ENCODE peak calls at places on chromosome 1, in five cellular contexts. One of them, this sample, is unnamed.

GRCh38 chr1:163035791-163036249 is 33.3 kb upstream of the RGS4 start:
- DNase-seq in fibroblast of mammary gland: peak; percentile 92
- DNase-seq in stimulated activated CD4-positive, alpha-beta T cell treated with anti-CD3 and anti-CD28 coated beads, TNF-alpha, amount 100 ng/mL, for 48 hours: no peak
- DNase-seq in osteoblast: peak; percentile 46
- DNase-seq in D721Med: no peak
- DNase-seq in this sample: peak; percentile 96

GRCh38 chr1:5961601-5962000 is 30.6 kb downstream of the NPHP4 start:
- DNase-seq in fibroblast of mammary gland: no peak
- DNase-seq in stimulated activated CD4-positive, alpha-beta T cell treated with anti-CD3 and anti-CD28 coated beads, TNF-alpha, amount 100 ng/mL, for 48 hours: no peak
- DNase-seq in osteoblast: peak; percentile 61
- DNase-seq in D721Med: no peak
- DNase-seq in this sample: no peak

GRCh38 chr1:20983297-20983889 is 193.3 kb downstream of the EIF4G3 start:
- DNase-seq in fibroblast of mammary gland: no peak
- DNase-seq in stimulated activated CD4-positive, alpha-beta T cell treated with anti-CD3 and anti-CD28 coated beads, TNF-alpha, amount 100 ng/mL, for 48 hours: no peak
- DNase-seq in osteoblast: peak; percentile 48
- DNase-seq in D721Med: no peak
- DNase-seq in this sample: no peak

GRCh38 chr1:31764307-31765040 is at the start of gene ADGRB2:
- DNase-seq in fibroblast of mammary gland: no peak
- DNase-seq in stimulated activated CD4-positive, alpha-beta T cell treated with anti-CD3 and anti-CD28 coated beads, TNF-alpha, amount 100 ng/mL, for 48 hours: no peak
- DNase-seq in osteoblast: peak; percentile 94
- DNase-seq in D721Med: no peak
- DNase-seq in this sample: peak; percentile 53

GRCh38 chr1:9890224-9890731 is 19.8 kb downstream of the CTNNBIP1 start:
- DNase-seq in fibroblast of mammary gland: peak; percentile 93
- DNase-seq in stimulated activated CD4-positive, alpha-beta T cell treated with anti-CD3 and anti-CD28 coated beads, TNF-alpha, amount 100 ng/mL, for 48 hours: no peak
- DNase-seq in osteoblast: peak; percentile 94
- DNase-seq in D721Med: no peak
- DNase-seq in this sample: peak; percentile 95

GRCh38 chr1:234980657-234981396 is 147.8 kb downstream of the TOMM20 start:
- DNase-seq in fibroblast of mammary gland: peak; percentile 98
- DNase-seq in stimulated activated CD4-positive, alpha-beta T cell treated with anti-CD3 and anti-CD28 coated beads, TNF-alpha, amount 100 ng/mL, for 48 hours: peak; percentile 61
- DNase-seq in osteoblast: peak; percentile 94
- DNase-seq in D721Med: no peak
- DNase-seq in this sample: peak; percentile 98

GRCh38 chr1:100860397-100860991 is 34.1 kb downstream of the EXTL2 start:
- DNase-seq in fibroblast of mammary gland: peak; percentile 84
- DNase-seq in stimulated activated CD4-positive, alpha-beta T cell treated with anti-CD3 and anti-CD28 coated beads, TNF-alpha, amount 100 ng/mL, for 48 hours: no peak
- DNase-seq in osteoblast: no peak
- DNase-seq in D721Med: no peak
- DNase-seq in this sample: peak; percentile 64

GRCh38 chr1:236890152-236891056 is 95.3 kb downstream of the MTR start:
- DNase-seq in fibroblast of mammary gland: no peak
- DNase-seq in stimulated activated CD4-positive, alpha-beta T cell treated with anti-CD3 and anti-CD28 coated beads, TNF-alpha, amount 100 ng/mL, for 48 hours: no peak
- DNase-seq in osteoblast: no peak
- DNase-seq in D721Med: no peak
- DNase-seq in this sample: no peak

GRCh38 chr1:206583461-206584264 is 28.6 kb downstream of the EIF2D start:
- DNase-seq in fibroblast of mammary gland: peak; percentile 69
- DNase-seq in stimulated activated CD4-positive, alpha-beta T cell treated with anti-CD3 and anti-CD28 coated beads, TNF-alpha, amount 100 ng/mL, for 48 hours: peak; percentile 79
- DNase-seq in osteoblast: peak; percentile 85
- DNase-seq in D721Med: peak; percentile 78
- DNase-seq in this sample: peak; percentile 81

GRCh38 chr1:169110265-169110664 is 3.8 kb downstream of the ATP1B1 start:
- DNase-seq in fibroblast of mammary gland: no peak
- DNase-seq in stimulated activated CD4-positive, alpha-beta T cell treated with anti-CD3 and anti-CD28 coated beads, TNF-alpha, amount 100 ng/mL, for 48 hours: no peak
- DNase-seq in osteoblast: no peak
- DNase-seq in D721Med: no peak
- DNase-seq in this sample: no peak

GRCh38 chr1:222045816-222046215 is 303.9 kb upstream of the DUSP10 start:
- DNase-seq in fibroblast of mammary gland: peak; percentile 16
- DNase-seq in stimulated activated CD4-positive, alpha-beta T cell treated with anti-CD3 and anti-CD28 coated beads, TNF-alpha, amount 100 ng/mL, for 48 hours: no peak
- DNase-seq in osteoblast: no peak
- DNase-seq in D721Med: no peak
- DNase-seq in this sample: no peak

GRCh38 chr1:9690440-9691107 is 39.0 kb downstream of the PIK3CD start:
- DNase-seq in fibroblast of mammary gland: no peak
- DNase-seq in stimulated activated CD4-positive, alpha-beta T cell treated with anti-CD3 and anti-CD28 coated beads, TNF-alpha, amount 100 ng/mL, for 48 hours: no peak
- DNase-seq in osteoblast: peak; percentile 55
- DNase-seq in D721Med: no peak
- DNase-seq in this sample: no peak